ENCODE peak calls at places on chromosomes 1 and 21, in ten cellular contexts. F is thoracic aorta; Q is heart right ventricle; R is OCI-LY7; G is psoas muscle; A is lower leg skin; O is CD8-positive, alpha-beta T cell; S is IMR-90; W is SK-N-SH; M is brain microvascular endothelial cell. Z is an unnamed sample.

GRCh38 chr1:11321656-11322491 is 48.9 kb downstream of the UBIAD1 start:
- DNase-seq in F (no peak), Q (no peak), R (no peak), G (no peak), A (no peak), O (no peak), S (no peak), W (peak), M (no peak), Z (no peak)

GRCh38 chr1:91026320-91026719 is 4.5 kb upstream of the ZNF644 start:
- DNase-seq in F (no peak), Q (no peak), R (no peak), G (no peak), A (no peak), O (no peak), S (no peak), W (no peak), M (no peak), Z (no peak)

GRCh38 chr21:27024316-27024715 is 57.4 kb upstream of the ADAMTS5 start:
- DNase-seq in F (no peak), Q (no peak), R (no peak), G (no peak), A (no peak), O (no peak), S (peak), W (no peak), M (peak), Z (no peak)

GRCh38 chr1:165910764-165911421 is 83.5 kb downstream of the UCK2 start:
- DNase-seq in F (no peak), Q (peak), R (no peak), G (peak), A (peak), O (no peak), S (no peak), W (no peak), M (no peak), Z (no peak)

GRCh38 chr1:21903638-21904474 is 33.3 kb downstream of the HSPG2 start:
- DNase-seq in F (no peak), Q (no peak), R (no peak), G (no peak), A (no peak), O (no peak), S (no peak), W (peak), M (no peak), Z (no peak)

GRCh38 chr1:91281782-91282181 is 122.9 kb downstream of the HFM1 start:
- DNase-seq in F (no peak), Q (no peak), R (no peak), G (no peak), A (no peak), O (no peak), S (no peak), W (no peak), M (no peak), Z (no peak)

GRCh38 chr1:226308166-226308722 is 720 bp downstream of the LIN9 start:
- DNase-seq in F (no peak), Q (no peak), R (peak), G (no peak), A (no peak), O (peak), S (no peak), W (no peak), M (no peak), Z (no peak)

GRCh38 chr1:12052997-12053686 is 10.0 kb upstream of the TNFRSF8 start:
- DNase-seq in F (no peak), Q (peak), R (no peak), G (peak), A (no peak), O (no peak), S (no peak), W (no peak), M (no peak), Z (no peak)

GRCh38 chr1:8097077-8097799 is 71.1 kb upstream of the ERRFI1 start:
- DNase-seq in F (no peak), Q (no peak), R (peak), G (no peak), A (no peak), O (no peak), S (peak), W (no peak), M (peak), Z (peak)

GRCh38 chr21:43827015-43827611 is 37.7 kb downstream of the RRP1 start:
- DNase-seq in F (no peak), Q (no peak), R (no peak), G (peak), A (no peak), O (no peak), S (peak), W (no peak), M (peak), Z (peak)

GRCh38 chr1:186235696-186236095 is 139.4 kb downstream of the TPR start:
- DNase-seq in F (no peak), Q (no peak), R (no peak), G (no peak), A (no peak), O (no peak), S (no peak), W (no peak), M (no peak), Z (no peak)

GRCh38 chr1:184426278-184426674 is 39.4 kb downstream of the C1orf21 start:
- DNase-seq in F (no peak), Q (no peak), R (no peak), G (no peak), A (no peak), O (no peak), S (no peak), W (no peak), M (no peak), Z (no peak)

GRCh38 chr1:156806512-156807440 is 9.9 kb downstream of the SH2D2A start:
- DNase-seq in F (no peak), Q (no peak), R (no peak), G (no peak), A (peak), O (no peak), S (no peak), W (peak), M (no peak), Z (no peak)

GRCh38 chr1:12593621-12594066 is 24.4 kb downstream of the DHRS3 start:
- DNase-seq in F (peak), Q (peak), R (no peak), G (peak), A (peak), O (no peak), S (peak), W (no peak), M (peak), Z (no peak)

GRCh38 chr1:117368116-117369108 is 1.2 kb downstream of the MAN1A2 start:
- DNase-seq in F (no peak), Q (no peak), R (peak), G (no peak), A (no peak), O (peak), S (peak), W (no peak), M (no peak), Z (no peak)

GRCh38 chr1:17207046-17207445 is 2.1 kb downstream of the PADI1 start:
- DNase-seq in F (no peak), Q (no peak), R (peak), G (no peak), A (no peak), O (no peak), S (no peak), W (no peak), M (no peak), Z (no peak)

GRCh38 chr1:152745289-152745704 is 12.5 kb upstream of the KPRP start:
- DNase-seq in F (no peak), Q (no peak), R (peak), G (no peak), A (no peak), O (no peak), S (peak), W (no peak), M (no peak), Z (no peak)

GRCh38 chr1:145892486-145893087 is 6.9 kb upstream of the ANKRD35 start:
- DNase-seq in F (no peak), Q (no peak), R (no peak), G (no peak), A (peak), O (no peak), S (peak), W (no peak), M (no peak), Z (no peak)

GRCh38 chr1:53446051-53446450 is 13.1 kb upstream of the DMRTB1 start:
- DNase-seq in F (no peak), Q (no peak), R (no peak), G (no peak), A (no peak), O (no peak), S (no peak), W (no peak), M (no peak), Z (no peak)

GRCh38 chr1:211975152-211975941 is 60.0 kb downstream of the INTS7 start:
- DNase-seq in F (no peak), Q (no peak), R (no peak), G (no peak), A (no peak), O (no peak), S (peak), W (no peak), M (no peak), Z (no peak)

GRCh38 chr1:5811419-5811818 is 180.8 kb downstream of the NPHP4 start:
- DNase-seq in F (no peak), Q (no peak), R (no peak), G (no peak), A (no peak), O (no peak), S (no peak), W (peak), M (no peak), Z (no peak)

GRCh38 chr1:209434066-209434465 is 149.4 kb upstream of the CAMK1G start:
- DNase-seq in F (no peak), Q (no peak), R (no peak), G (no peak), A (no peak), O (no peak), S (no peak), W (no peak), M (no peak), Z (no peak)

GRCh38 chr1:18486195-18486594 is 5.5 kb downstream of the KLHDC7A start:
- DNase-seq in F (no peak), Q (no peak), R (no peak), G (no peak), A (peak), O (no peak), S (no peak), W (peak), M (no peak), Z (no peak)
- TF ChIP-seq CTCF in F (no peak), Q (no peak), R (peak), G (no peak), A (no peak), O (no peak), S (no peak), W (no peak), M (no peak), Z (peak)

DNA sequence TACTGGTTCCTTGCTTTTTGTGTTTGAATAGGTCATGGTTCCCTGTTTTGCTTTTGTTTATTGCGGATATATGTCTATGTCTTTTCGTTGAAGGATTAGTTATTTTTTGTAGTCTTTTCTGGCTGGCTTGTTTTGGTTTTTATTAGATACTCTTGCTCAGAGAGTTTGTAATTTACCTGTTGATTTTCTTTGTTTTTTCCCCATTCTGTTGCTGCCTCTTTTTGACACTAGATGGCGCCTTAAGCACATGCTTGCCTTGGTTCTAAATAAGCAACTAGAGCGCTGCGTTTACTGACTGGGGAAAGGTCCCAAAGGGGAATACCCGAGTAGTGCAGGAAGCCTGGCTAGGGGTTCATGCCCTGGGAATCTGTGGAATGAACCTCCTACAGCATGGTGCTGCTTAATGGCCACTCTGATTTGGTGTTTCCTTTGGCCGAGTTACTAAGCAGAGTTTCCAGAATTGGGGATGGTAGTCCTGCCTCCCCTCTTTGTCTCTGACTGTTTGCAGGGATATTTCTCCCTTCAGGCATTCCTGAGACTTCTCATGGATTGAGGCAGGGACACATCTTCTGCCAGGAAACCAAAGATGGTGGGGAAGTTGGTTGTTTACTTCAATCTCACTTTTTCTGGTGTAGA is 143.2 kb downstream of the PTPRU start:
- DNase-seq in F (no peak), Q (no peak), R (peak), G (no peak), A (no peak), O (no peak), S (peak), W (peak), M (peak), Z (no peak)
- TF ChIP-seq CTCF in F (no peak), Q (no peak), R (peak), G (peak), A (no peak), O (no peak), S (peak), W (peak), M (peak), Z (peak)

GRCh38 chr21:46214478-46215340 is 13.9 kb downstream of the LSS start:
- DNase-seq in F (no peak), Q (no peak), R (no peak), G (no peak), A (peak), O (no peak), S (no peak), W (no peak), M (no peak), Z (no peak)
- TF ChIP-seq CTCF in F (no peak), Q (no peak), R (no peak), G (no peak), A (no peak), O (no peak), S (no peak), W (no peak), M (no peak), Z (no peak)

GRCh38 chr1:234734864-234735263 is 124.9 kb upstream of the IRF2BP2 start:
- DNase-seq in F (no peak), Q (no peak), R (no peak), G (no peak), A (no peak), O (no peak), S (no peak), W (no peak), M (no peak), Z (no peak)
- TF ChIP-seq CTCF in F (no peak), Q (no peak), R (no peak), G (no peak), A (no peak), O (no peak), S (no peak), W (no peak), M (no peak), Z (no peak)

GRCh38 chr1:246760426-246761347 is 36.5 kb downstream of the SCCPDH start:
- DNase-seq in F (no peak), Q (no peak), R (no peak), G (no peak), A (no peak), O (no peak), S (no peak), W (no peak), M (no peak), Z (no peak)
- TF ChIP-seq CTCF in F (no peak), Q (no peak), R (no peak), G (no peak), A (no peak), O (no peak), S (no peak), W (no peak), M (no peak), Z (no peak)

DNA sequence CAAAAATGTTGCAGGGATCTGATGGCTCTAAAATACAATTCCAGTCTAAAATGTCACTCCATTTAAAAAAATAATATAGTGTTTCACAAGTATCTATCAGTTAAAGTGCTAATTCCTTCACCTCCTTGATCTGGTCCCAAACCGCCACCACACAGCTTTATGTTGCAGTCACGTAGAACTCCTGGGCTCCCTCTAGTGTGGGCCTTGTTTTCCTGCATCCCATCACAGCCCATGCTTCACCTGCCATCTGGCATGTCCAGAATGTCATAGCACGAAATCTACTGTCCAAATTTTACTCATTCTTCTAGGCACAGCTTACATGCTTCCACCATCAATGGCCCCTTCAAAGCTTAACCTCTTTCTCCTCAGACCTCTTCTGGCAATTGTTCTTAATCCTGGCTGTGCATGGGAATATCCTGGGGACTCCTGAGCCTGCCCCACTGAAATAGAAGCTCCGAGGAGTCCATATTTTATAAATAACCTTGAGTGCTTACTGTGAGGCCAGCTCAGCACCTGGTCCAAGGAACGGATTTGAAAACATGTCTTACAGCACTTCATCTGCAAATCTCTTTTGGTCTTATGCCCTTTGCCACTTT is 15.5 kb downstream of the FYB2 start:
- DNase-seq in F (no peak), Q (no peak), R (peak), G (no peak), A (no peak), O (no peak), S (peak), W (peak), M (no peak), Z (no peak)
- TF ChIP-seq CTCF in F (no peak), Q (no peak), R (peak), G (peak), A (no peak), O (no peak), S (peak), W (peak), M (peak), Z (peak)

GRCh38 chr1:43910359-43910758 is 23.2 kb upstream of the ARTN start:
- DNase-seq in F (no peak), Q (no peak), R (no peak), G (no peak), A (no peak), O (no peak), S (no peak), W (no peak), M (no peak), Z (no peak)
- TF ChIP-seq CTCF in F (no peak), Q (no peak), R (peak), G (no peak), A (no peak), O (no peak), S (no peak), W (no peak), M (no peak), Z (no peak)

DNA sequence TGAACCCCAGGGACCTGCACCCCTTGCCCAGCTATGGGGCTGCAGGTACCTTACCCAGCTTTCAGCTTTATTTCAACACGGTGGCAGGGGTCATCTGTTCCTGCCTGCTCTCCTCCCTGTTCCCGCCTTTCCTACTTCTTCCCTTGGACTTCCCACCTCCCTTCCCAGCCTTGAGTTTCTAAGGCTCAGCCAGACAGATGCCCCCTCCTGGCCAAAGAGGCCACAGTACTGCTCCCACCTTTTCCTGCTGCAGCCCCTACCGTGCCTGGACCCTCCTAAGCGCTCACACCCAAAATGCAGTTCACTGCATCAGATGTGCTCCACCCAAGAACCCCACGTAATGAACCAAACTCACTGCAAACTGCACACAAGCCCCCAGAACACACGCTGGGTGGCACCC is 7.7 kb downstream of the NOC2L start:
- DNase-seq in F (no peak), Q (no peak), R (no peak), G (no peak), A (no peak), O (no peak), S (peak), W (no peak), M (no peak), Z (no peak)
- TF ChIP-seq CTCF in F (no peak), Q (no peak), R (peak), G (peak), A (no peak), O (no peak), S (peak), W (peak), M (peak), Z (peak)

DNA sequence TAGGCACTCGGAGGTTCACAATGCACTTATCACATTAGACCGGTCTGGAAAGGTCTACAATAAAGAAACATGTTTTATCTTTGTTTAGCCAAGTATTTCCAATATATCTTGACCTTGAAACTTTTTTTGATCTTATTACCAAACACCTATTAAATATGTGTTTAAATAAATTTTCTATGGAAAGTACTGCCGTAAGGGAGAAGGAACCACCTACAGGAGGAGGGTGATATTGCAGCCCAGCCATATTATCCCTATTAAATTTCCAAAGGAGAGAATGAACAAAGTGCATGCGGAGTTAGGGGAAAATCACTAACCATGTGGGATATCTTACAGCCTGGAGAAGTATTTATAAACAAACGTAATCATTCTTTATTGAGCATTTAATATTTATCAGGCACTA is 14.5 kb downstream of the BRINP2 start:
- DNase-seq in F (no peak), Q (no peak), R (no peak), G (no peak), A (no peak), O (no peak), S (peak), W (no peak), M (peak), Z (no peak)
- TF ChIP-seq CTCF in F (peak), Q (no peak), R (peak), G (peak), A (no peak), O (no peak), S (peak), W (peak), M (peak), Z (peak)

Z was measured in kidney epithelial cell.